ENCODE peak calls at places on chromosomes 4 and X, in five cellular contexts. Y is glutamatergic neuron; Z is AML-193; M is NCI-H510A treated with DMSO at 0.1 percent for 48 hours; O is CD8-positive, alpha-beta T cell. T is an unnamed sample.

GRCh38 chrX:18574591-18574990 is 97.3 kb downstream of the RS1 start:
- DNase-seq in Y (peak), Z (no peak), M (no peak), O (no peak), T (no peak)

GRCh38 chr4:63708661-63709060 is 700.6 kb downstream of the TECRL start:
- DNase-seq in Y (no peak), Z (no peak), M (no peak), O (no peak), T (no peak)

GRCh38 chrX:31224321-31225012 is 152.6 kb upstream of the FTHL17 start:
- DNase-seq in Y (no peak), Z (no peak), M (no peak), O (no peak), T (no peak)

GRCh38 chr4:133156096-133156495 is 7.0 kb downstream of the PCDH10 start:
- DNase-seq in Y (peak), Z (no peak), M (no peak), O (no peak), T (no peak)

GRCh38 chr4:48710446-48711209 is 69.5 kb downstream of the FRYL start:
- DNase-seq in Y (no peak), Z (no peak), M (no peak), O (no peak), T (no peak)

GRCh38 chrX:50093627-50094026 is 107.2 kb downstream of the AKAP4 start:
- DNase-seq in Y (no peak), Z (no peak), M (no peak), O (no peak), T (no peak)

GRCh38 chr4:26525136-26525535 is 34.9 kb upstream of the CCKAR start:
- DNase-seq in Y (no peak), Z (no peak), M (no peak), O (no peak), T (no peak)

GRCh38 chrX:71622347-71623104 is 4.2 kb upstream of the CXCR3 start:
- DNase-seq in Y (no peak), Z (no peak), M (peak), O (peak), T (no peak)

GRCh38 chr4:167550021-167550420 is 315.7 kb upstream of the SPOCK3 start:
- DNase-seq in Y (no peak), Z (no peak), M (no peak), O (no peak), T (no peak)

GRCh38 chr4:22115262-22115661 is 166.7 kb upstream of the KCNIP4 start:
- DNase-seq in Y (no peak), Z (no peak), M (no peak), O (no peak), T (no peak)

GRCh38 chr4:33625762-33626161 is 2618.6 kb downstream of the ARAP2 start:
- DNase-seq in Y (no peak), Z (no peak), M (no peak), O (no peak), T (no peak)